ENCODE peak calls at places on chromosomes 12 and 14, in nine cellular contexts. D is tibial artery, V is A549, P is adrenal gland, Y is psoas muscle, L is lower lobe of right lung, C is coronary artery, A is lung, G is esophagus squamous epithelium. Q is an unnamed sample.

GRCh38 chr12:16345105-16345504 is 2.3 kb upstream of the MGST1 start:
- DNase-seq in D (no peak), V (no peak), P (no peak), Y (no peak), L (no peak), C (no peak), A (no peak), G (no peak), Q (no peak)

GRCh38 chr14:37045340-37046061 is 126.9 kb downstream of the SLC25A21 start:
- DNase-seq in D (no peak), V (no peak), P (no peak), Y (no peak), L (no peak), C (no peak), A (no peak), G (no peak), Q (no peak)

GRCh38 chr14:85313801-85314207 is 216.1 kb upstream of the FLRT2 start:
- DNase-seq in D (no peak), V (no peak), P (no peak), Y (no peak), L (no peak), C (no peak), A (no peak), G (no peak), Q (no peak)

GRCh38 chr14:74190910-74191575 is 48.2 kb upstream of the VSX2 start:
- DNase-seq in D (no peak), V (no peak), P (peak), Y (no peak), L (no peak), C (no peak), A (no peak), G (no peak), Q (no peak)

GRCh38 chr12:53575502-53576264 is 50.5 kb downstream of the ATF7 start:
- DNase-seq in D (no peak), V (peak), P (no peak), Y (no peak), L (no peak), C (no peak), A (no peak), G (no peak), Q (no peak)

GRCh38 chr14:35044939-35045797 is 904 bp upstream of the FAM177A1 start:
- DNase-seq in D (no peak), V (no peak), P (no peak), Y (no peak), L (no peak), C (no peak), A (no peak), G (no peak), Q (no peak)

GRCh38 chr14:59246566-59246965 is 58.1 kb downstream of the DAAM1 start:
- DNase-seq in D (no peak), V (no peak), P (no peak), Y (no peak), L (no peak), C (no peak), A (no peak), G (no peak), Q (no peak)

GRCh38 chr12:27705263-27705662 is 5.4 kb upstream of the MRPS35 start:
- DNase-seq in D (no peak), V (no peak), P (no peak), Y (no peak), L (no peak), C (no peak), A (no peak), G (no peak), Q (no peak)

GRCh38 chr14:103719766-103720165 is 4.2 kb downstream of the ZFYVE21 start:
- DNase-seq in D (no peak), V (no peak), P (no peak), Y (no peak), L (no peak), C (no peak), A (no peak), G (no peak), Q (no peak)

GRCh38 chr12:23952071-23952470 is 2.6 kb upstream of the SOX5 start:
- DNase-seq in D (no peak), V (no peak), P (no peak), Y (no peak), L (no peak), C (no peak), A (no peak), G (no peak), Q (no peak)

GRCh38 chr12:53701518-53702264 is 25.6 kb downstream of the CALCOCO1 start:
- DNase-seq in D (peak), V (peak), P (peak), Y (peak), L (peak), C (peak), A (peak), G (no peak), Q (peak)

GRCh38 chr14:69331206-69331605 is 66.9 kb downstream of the ERH start:
- DNase-seq in D (peak), V (no peak), P (no peak), Y (no peak), L (no peak), C (no peak), A (no peak), G (no peak), Q (no peak)

GRCh38 chr14:60647081-60647836 is 2.0 kb downstream of the SIX1 start:
- DNase-seq in D (peak), V (peak), P (no peak), Y (peak), L (peak), C (no peak), A (no peak), G (no peak), Q (no peak)

GRCh38 chr14:42642787-42643186 is 1036.1 kb downstream of the LRFN5 start:
- DNase-seq in D (no peak), V (no peak), P (no peak), Y (no peak), L (no peak), C (no peak), A (no peak), G (no peak), Q (no peak)

GRCh38 chr12:105229446-105229845 is 6.5 kb downstream of the APPL2 start:
- DNase-seq in D (no peak), V (no peak), P (no peak), Y (no peak), L (no peak), C (no peak), A (no peak), G (no peak), Q (no peak)

GRCh38 chr14:52313903-52314481 is at the start of gene PTGER2:
- DNase-seq in D (peak), V (peak), P (peak), Y (peak), L (peak), C (peak), A (peak), G (peak), Q (peak)

GRCh38 chr12:116880213-116880816 is 926 bp downstream of the HRK start:
- DNase-seq in D (no peak), V (no peak), P (no peak), Y (no peak), L (no peak), C (no peak), A (no peak), G (no peak), Q (no peak)

GRCh38 chr14:92458959-92459478 is 54.6 kb upstream of the RIN3 start:
- DNase-seq in D (no peak), V (no peak), P (no peak), Y (no peak), L (no peak), C (peak), A (no peak), G (no peak), Q (no peak)

GRCh38 chr12:125454786-125455450 is 389.7 kb downstream of the AACS start:
- DNase-seq in D (no peak), V (no peak), P (no peak), Y (no peak), L (no peak), C (no peak), A (no peak), G (no peak), Q (no peak)

GRCh38 chr14:59772252-59772651 is 98.3 kb downstream of the RTN1 start:
- DNase-seq in D (no peak), V (no peak), P (no peak), Y (no peak), L (no peak), C (no peak), A (no peak), G (no peak), Q (no peak)

GRCh38 chr12:22971771-22972191 is 346.8 kb downstream of the ETNK1 start:
- DNase-seq in D (no peak), V (no peak), P (no peak), Y (no peak), L (no peak), C (no peak), A (no peak), G (no peak), Q (no peak)

GRCh38 chr14:75986439-75986765 is 839 bp downstream of the IFT43 start:
- DNase-seq in D (no peak), V (no peak), P (no peak), Y (no peak), L (no peak), C (no peak), A (no peak), G (no peak), Q (no peak)

GRCh38 chr12:91138337-91138905 is 27.1 kb upstream of the LUM start:
- DNase-seq in D (no peak), V (no peak), P (no peak), Y (no peak), L (no peak), C (no peak), A (no peak), G (no peak), Q (no peak)

GRCh38 chr14:37899365-37899764 is 303.9 kb downstream of the TTC6 start:
- DNase-seq in D (no peak), V (no peak), P (no peak), Y (no peak), L (no peak), C (no peak), A (no peak), G (no peak), Q (no peak)

GRCh38 chr14:91996951-91997371 is 42.9 kb downstream of the TRIP11 start:
- DNase-seq in D (no peak), V (peak), P (no peak), Y (no peak), L (no peak), C (no peak), A (no peak), G (no peak), Q (no peak)

GRCh38 chr14:95943699-95944098 is 67.1 kb downstream of the TUNAR start:
- DNase-seq in D (no peak), V (no peak), P (no peak), Y (no peak), L (no peak), C (no peak), A (no peak), G (no peak), Q (peak)

GRCh38 chr14:24078146-24078545 is 6.8 kb downstream of the CPNE6 start:
- DNase-seq in D (no peak), V (no peak), P (no peak), Y (no peak), L (no peak), C (no peak), A (no peak), G (no peak), Q (no peak)

GRCh38 chr12:45446013-45446412 is 230.1 kb downstream of the ANO6 start:
- DNase-seq in D (no peak), V (no peak), P (no peak), Y (no peak), L (no peak), C (no peak), A (no peak), G (no peak), Q (no peak)

GRCh38 chr12:26614217-26614616 is 218.8 kb downstream of the ITPR2 start:
- DNase-seq in D (no peak), V (peak), P (no peak), Y (no peak), L (no peak), C (no peak), A (no peak), G (no peak), Q (no peak)

GRCh38 chr14:77375973-77376372 is 921 bp downstream of the TMED8 start:
- DNase-seq in D (no peak), V (no peak), P (no peak), Y (no peak), L (no peak), C (no peak), A (no peak), G (no peak), Q (no peak)

DNA sequence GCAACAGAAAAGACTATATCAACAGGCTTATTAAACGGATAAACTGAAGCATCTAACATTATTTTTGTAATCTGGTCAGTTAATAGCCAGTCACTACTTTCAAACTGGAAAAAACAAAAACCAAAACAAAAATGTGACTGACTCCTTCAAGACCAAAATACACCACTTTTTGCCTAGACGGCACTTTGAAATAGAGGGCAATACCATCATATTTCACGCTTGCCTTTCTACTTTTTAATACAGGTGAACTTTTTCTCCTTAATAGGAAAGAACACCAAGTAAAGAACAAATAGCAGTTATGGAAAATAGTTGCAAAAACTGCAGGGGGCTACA is 550 bp upstream of the NUP107 start:
- DNase-seq in D (no peak), V (no peak), P (no peak), Y (no peak), L (no peak), C (no peak), A (no peak), G (no peak), Q (no peak)
- H3K27ac ChIP-seq in D (peak), V (peak), P (peak), Y (peak), L (peak), C (peak), A (peak), G (peak), Q (peak)

GRCh38 chr14:50310445-50310844 is 1.6 kb downstream of the L2HGDH start:
- DNase-seq in D (no peak), V (no peak), P (no peak), Y (no peak), L (no peak), C (no peak), A (no peak), G (no peak), Q (no peak)

GRCh38 chr14:50308363-50308762 is 3.7 kb downstream of the L2HGDH start:
- DNase-seq in D (no peak), V (peak), P (no peak), Y (no peak), L (no peak), C (no peak), A (no peak), G (no peak), Q (no peak)

GRCh38 chr14:50312734-50313054 is 570 bp downstream of the DMAC2L start:
- DNase-seq in D (no peak), V (no peak), P (no peak), Y (no peak), L (no peak), C (no peak), A (no peak), G (no peak), Q (no peak)

GRCh38 chr14:50311337-50311973 is 574 bp downstream of the L2HGDH start:
- DNase-seq in D (no peak), V (no peak), P (no peak), Y (no peak), L (no peak), C (no peak), A (no peak), G (no peak), Q (no peak)

DNA sequence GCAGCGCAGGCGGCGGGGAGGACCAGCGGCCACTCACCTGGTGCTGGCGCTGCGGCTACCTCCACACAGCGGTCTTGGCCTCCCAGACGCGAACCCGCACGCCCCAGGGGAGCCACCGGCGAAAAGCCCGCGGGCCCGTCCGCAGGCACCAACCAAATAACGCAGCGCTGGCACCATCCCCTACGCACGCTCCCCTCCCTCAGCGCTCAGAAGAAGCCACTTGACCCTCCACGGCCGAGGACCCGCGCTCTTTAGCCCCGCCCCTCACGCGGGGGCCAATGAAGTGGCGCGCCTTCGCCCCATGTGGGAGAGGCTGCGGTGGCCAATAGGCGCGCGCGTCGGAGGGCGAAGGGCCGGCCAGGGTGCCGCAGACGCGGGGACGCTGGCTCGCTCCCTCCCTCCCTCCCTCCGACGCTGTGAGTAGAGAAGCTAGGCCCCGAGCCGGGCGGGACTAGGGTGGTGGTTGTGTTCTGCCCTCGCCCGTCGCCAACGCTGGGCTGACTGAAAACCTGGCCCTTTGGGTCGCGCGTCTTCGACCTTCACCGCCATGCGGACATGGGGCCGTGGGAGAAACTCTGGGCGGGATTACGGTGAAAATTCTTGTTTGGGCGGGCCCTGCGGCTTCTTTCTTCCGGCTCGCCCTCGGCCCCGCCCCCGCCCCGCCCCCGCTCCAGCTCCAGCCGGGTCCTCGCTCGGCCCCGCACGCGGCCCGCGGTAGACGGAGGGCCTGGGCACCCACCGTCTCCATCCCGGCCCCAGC is at the start of the genes DMAC2L and L2HGDH:
- DNase-seq in D (peak), V (peak), P (peak), Y (peak), L (peak), C (peak), A (peak), G (peak), Q (peak)
- TF ChIP-seq CTCF in D (no peak), V (no peak), P (no peak), Y (peak), L (no peak), C (no peak), A (no peak), G (no peak), Q (peak)

GRCh38 chr12:95258146-95258545 is 40.5 kb downstream of the VEZT start:
- DNase-seq in D (no peak), V (no peak), P (no peak), Y (no peak), L (no peak), C (no peak), A (no peak), G (no peak), Q (no peak)

GRCh38 chr12:95261109-95261508 is 43.5 kb downstream of the VEZT start:
- DNase-seq in D (no peak), V (no peak), P (no peak), Y (no peak), L (no peak), C (no peak), A (no peak), G (no peak), Q (no peak)

GRCh38 chr12:95259368-95259767 is 41.8 kb downstream of the VEZT start:
- DNase-seq in D (no peak), V (no peak), P (no peak), Y (no peak), L (no peak), C (no peak), A (no peak), G (no peak), Q (no peak)

GRCh38 chr12:95258803-95259202 is 41.2 kb downstream of the VEZT start:
- DNase-seq in D (no peak), V (no peak), P (no peak), Y (no peak), L (no peak), C (no peak), A (no peak), G (no peak), Q (no peak)

DNA sequence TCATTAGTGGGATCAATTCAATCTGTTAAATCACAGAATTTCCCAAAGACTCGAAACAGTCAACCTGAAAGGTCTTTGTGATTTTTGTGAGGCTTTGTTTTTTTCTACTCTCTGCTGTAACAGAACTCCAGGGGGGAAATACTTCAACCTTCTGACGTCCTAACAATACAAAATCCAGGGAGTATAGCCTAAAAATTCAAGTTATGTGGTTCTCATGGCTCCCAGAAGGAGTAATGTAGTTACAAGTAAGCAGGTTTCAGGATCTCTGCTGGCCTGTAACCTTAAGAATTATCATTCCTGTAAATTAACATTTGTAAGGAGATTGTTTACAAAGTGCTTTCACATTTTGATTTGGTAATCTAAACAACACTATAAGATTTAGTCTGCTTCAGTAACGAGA is 39.9 kb downstream of the VEZT start:
- DNase-seq in D (no peak), V (no peak), P (no peak), Y (no peak), L (no peak), C (no peak), A (no peak), G (no peak), Q (no peak)
- H3K4me3 ChIP-seq in D (no peak), V (no peak), P (no peak), Y (no peak), L (no peak), C (no peak), A (no peak), G (no peak), Q (no peak)

DNA sequence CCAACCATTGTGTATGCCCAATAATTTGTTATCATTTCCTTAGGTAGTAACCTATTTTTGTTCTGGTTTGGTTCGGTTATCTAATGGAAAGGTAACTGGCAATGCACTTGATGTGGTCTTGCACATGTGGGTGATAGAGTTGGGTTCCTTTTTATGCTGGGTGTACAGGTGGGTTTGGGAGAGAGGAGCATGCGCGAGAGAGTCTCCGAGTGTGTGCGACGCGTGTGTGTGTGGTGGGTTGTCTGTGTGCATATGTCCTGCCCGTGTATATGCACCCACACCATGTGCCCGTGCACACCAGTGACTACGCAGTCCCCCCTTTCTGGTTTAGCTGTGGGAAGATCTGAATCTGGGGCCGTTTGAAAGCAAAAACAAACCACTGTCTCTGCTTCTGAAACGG is 102.6 kb upstream of the FKBP4 start:
- DNase-seq in D (no peak), V (no peak), P (no peak), Y (no peak), L (no peak), C (no peak), A (peak), G (no peak), Q (no peak)
- H3K27ac ChIP-seq in D (no peak), V (no peak), P (no peak), Y (no peak), L (no peak), C (no peak), A (no peak), G (no peak), Q (no peak)

DNA sequence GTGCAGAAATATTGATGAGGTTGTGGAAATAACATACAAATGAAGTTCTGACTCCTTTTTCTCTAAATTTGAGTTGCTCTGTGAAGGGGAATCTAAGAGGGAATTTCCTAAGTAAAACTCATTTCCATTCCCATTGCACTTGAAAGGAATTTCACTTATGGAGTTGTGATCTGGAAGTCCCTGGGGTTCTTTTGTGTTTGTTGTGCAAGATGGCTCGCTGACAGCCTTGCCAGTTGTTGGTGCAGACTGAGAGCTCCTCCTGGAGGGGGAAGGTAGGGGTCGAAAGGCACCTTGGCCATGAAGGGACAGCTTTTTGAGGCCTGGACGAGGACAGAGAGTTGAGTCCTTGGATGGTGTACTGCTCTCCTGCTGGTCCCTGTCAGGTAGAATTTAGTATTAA is 72.0 kb downstream of the C12orf56 start:
- DNase-seq in D (no peak), V (peak), P (no peak), Y (no peak), L (no peak), C (no peak), A (no peak), G (no peak), Q (no peak)
- TF ChIP-seq CTCF in D (no peak), V (no peak), P (no peak), Y (no peak), L (no peak), C (no peak), A (no peak), G (no peak), Q (no peak)

GRCh38 chr12:9123741-9124140 is 8.0 kb upstream of the A2M start:
- DNase-seq in D (no peak), V (no peak), P (no peak), Y (no peak), L (no peak), C (no peak), A (no peak), G (no peak), Q (no peak)
- H3K4me3 ChIP-seq in D (peak), V (no peak), P (peak), Y (peak), L (peak), C (peak), A (no peak), G (peak), Q (peak)

Q was measured in dorsolateral prefrontal cortex.